ENCODE peak calls at places on chromosome 9, in ten cellular contexts. Q is heart left ventricle; A is upper lobe of right lung; K is effector memory CD4-positive, alpha-beta T cell; I is neuronal stem cell; P is lung; G is aorta; O is Peyer's patch; S is heart right ventricle; Z is A549. W is an unnamed sample.

GRCh38 chr9:117938086-117938485 is 233.9 kb downstream of the TLR4 start:
- DNase-seq in Q (no peak), A (no peak), K (no peak), I (no peak), P (no peak), G (no peak), O (no peak), S (no peak), Z (no peak), W (no peak)

GRCh38 chr9:23581936-23582335 is 244.1 kb downstream of the ELAVL2 start:
- DNase-seq in Q (no peak), A (no peak), K (no peak), I (no peak), P (no peak), G (no peak), O (no peak), S (no peak), Z (no peak), W (peak)

GRCh38 chr9:14983599-14983998 is 73.4 kb upstream of the FREM1 start:
- DNase-seq in Q (no peak), A (no peak), K (no peak), I (no peak), P (no peak), G (no peak), O (no peak), S (no peak), Z (no peak), W (no peak)

GRCh38 chr9:111842313-111842712 is 47.6 kb upstream of the SHOC1 start:
- DNase-seq in Q (no peak), A (no peak), K (no peak), I (no peak), P (no peak), G (no peak), O (no peak), S (no peak), Z (no peak), W (no peak)

GRCh38 chr9:95044731-95045508 is 272.6 kb downstream of the FANCC start:
- DNase-seq in Q (no peak), A (no peak), K (no peak), I (peak), P (no peak), G (no peak), O (no peak), S (no peak), Z (peak), W (no peak)

GRCh38 chr9:138022121-138022741 is 144.6 kb downstream of the CACNA1B start:
- DNase-seq in Q (no peak), A (peak), K (no peak), I (no peak), P (peak), G (no peak), O (peak), S (no peak), Z (peak), W (no peak)

GRCh38 chr9:72185561-72185960 is 36.3 kb downstream of the GDA start:
- DNase-seq in Q (no peak), A (no peak), K (no peak), I (no peak), P (no peak), G (no peak), O (no peak), S (no peak), Z (no peak), W (no peak)

GRCh38 chr9:114272739-114273431 is 50.0 kb upstream of the ORM1 start:
- DNase-seq in Q (no peak), A (peak), K (no peak), I (no peak), P (no peak), G (peak), O (no peak), S (no peak), Z (no peak), W (no peak)

GRCh38 chr9:111601237-111602018 is 2.0 kb upstream of the PTGR1 start:
- DNase-seq in Q (no peak), A (no peak), K (no peak), I (no peak), P (no peak), G (no peak), O (no peak), S (no peak), Z (peak), W (no peak)

GRCh38 chr9:33227013-33227398 is 13.0 kb upstream of the SPINK4 start:
- DNase-seq in Q (peak), A (peak), K (no peak), I (no peak), P (no peak), G (peak), O (peak), S (peak), Z (no peak), W (no peak)

GRCh38 chr9:74499111-74499601 is 2.0 kb downstream of the RORB start:
- DNase-seq in Q (no peak), A (no peak), K (no peak), I (peak), P (no peak), G (no peak), O (no peak), S (no peak), Z (no peak), W (no peak)

GRCh38 chr9:114908104-114908621 is 22.2 kb downstream of the TNFSF8 start:
- DNase-seq in Q (no peak), A (no peak), K (no peak), I (no peak), P (no peak), G (no peak), O (no peak), S (no peak), Z (peak), W (peak)

GRCh38 chr9:5846080-5846479 is 13.2 kb upstream of the ERMP1 start:
- DNase-seq in Q (no peak), A (no peak), K (no peak), I (no peak), P (no peak), G (no peak), O (no peak), S (no peak), Z (no peak), W (no peak)

GRCh38 chr9:121736147-121736721 is 84.8 kb downstream of the DAB2IP start:
- DNase-seq in Q (peak), A (peak), K (no peak), I (peak), P (peak), G (peak), O (peak), S (peak), Z (peak), W (no peak)

GRCh38 chr9:95510610-95511231 is 6.0 kb downstream of the PTCH1 start:
- DNase-seq in Q (peak), A (peak), K (peak), I (peak), P (peak), G (peak), O (peak), S (peak), Z (peak), W (peak)

GRCh38 chr9:110788871-110789270 is 120.3 kb downstream of the MUSK start:
- DNase-seq in Q (no peak), A (no peak), K (no peak), I (no peak), P (no peak), G (no peak), O (no peak), S (no peak), Z (no peak), W (no peak)

GRCh38 chr9:98357921-98358535 is 102.6 kb upstream of the TBC1D2 start:
- DNase-seq in Q (no peak), A (no peak), K (no peak), I (no peak), P (no peak), G (no peak), O (no peak), S (no peak), Z (peak), W (no peak)

GRCh38 chr9:27124151-27124550 is 15.1 kb downstream of the TEK start:
- DNase-seq in Q (no peak), A (no peak), K (no peak), I (no peak), P (no peak), G (no peak), O (no peak), S (no peak), Z (no peak), W (no peak)

GRCh38 chr9:107175826-107176500 is 107.1 kb upstream of the RAD23B start:
- DNase-seq in Q (peak), A (no peak), K (no peak), I (no peak), P (no peak), G (no peak), O (no peak), S (peak), Z (no peak), W (no peak)

GRCh38 chr9:107178302-107178701 is 104.8 kb upstream of the RAD23B start:
- DNase-seq in Q (no peak), A (no peak), K (no peak), I (no peak), P (no peak), G (no peak), O (no peak), S (no peak), Z (no peak), W (no peak)

GRCh38 chr9:107177243-107177839 is 105.7 kb upstream of the RAD23B start:
- DNase-seq in Q (no peak), A (no peak), K (no peak), I (no peak), P (no peak), G (no peak), O (no peak), S (no peak), Z (no peak), W (no peak)

GRCh38 chr9:107177857-107178256 is 105.2 kb upstream of the RAD23B start:
- DNase-seq in Q (no peak), A (no peak), K (no peak), I (no peak), P (no peak), G (no peak), O (no peak), S (no peak), Z (no peak), W (no peak)

DNA sequence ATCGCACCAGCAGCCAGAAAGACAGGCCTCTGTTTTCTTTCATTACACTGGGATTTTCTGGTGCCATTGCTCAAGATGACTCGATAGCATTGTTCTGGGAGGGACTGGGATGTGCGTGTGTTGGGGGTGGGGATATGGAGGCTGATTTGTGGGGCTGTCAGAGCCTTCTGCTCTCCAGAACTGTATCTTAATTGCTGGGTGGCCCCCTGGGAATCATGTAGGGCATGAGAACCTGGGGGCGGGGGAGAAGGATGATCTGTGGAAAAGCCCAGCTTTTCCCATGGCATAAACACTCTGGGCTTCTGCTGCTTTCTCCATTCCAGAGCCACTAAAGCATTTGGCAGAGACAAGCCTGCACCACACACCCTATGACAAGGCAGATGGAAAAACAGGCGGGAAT is 106.4 kb upstream of the RAD23B start:
- DNase-seq in Q (no peak), A (no peak), K (no peak), I (no peak), P (no peak), G (no peak), O (no peak), S (no peak), Z (no peak), W (no peak)
- H3K27ac ChIP-seq in Q (peak), A (no peak), K (no peak), I (peak), P (no peak), G (no peak), O (no peak), S (no peak), Z (no peak), W (no peak)

GRCh38 chr9:124594673-124595072 is 87.5 kb upstream of the NR5A1 start:
- DNase-seq in Q (no peak), A (no peak), K (no peak), I (no peak), P (no peak), G (no peak), O (no peak), S (no peak), Z (no peak), W (no peak)

GRCh38 chr9:124593080-124594058 is 86.2 kb upstream of the NR5A1 start:
- DNase-seq in Q (no peak), A (no peak), K (no peak), I (peak), P (no peak), G (no peak), O (no peak), S (no peak), Z (no peak), W (no peak)

GRCh38 chr9:124596172-124596839 is 89.1 kb upstream of the NR5A1 start:
- DNase-seq in Q (no peak), A (no peak), K (no peak), I (no peak), P (no peak), G (no peak), O (no peak), S (no peak), Z (no peak), W (no peak)

GRCh38 chr9:124595743-124596142 is 88.5 kb upstream of the NR5A1 start:
- DNase-seq in Q (no peak), A (no peak), K (no peak), I (no peak), P (no peak), G (no peak), O (no peak), S (no peak), Z (peak), W (no peak)

GRCh38 chr9:124594215-124594614 is 87.0 kb upstream of the NR5A1 start:
- DNase-seq in Q (no peak), A (no peak), K (no peak), I (no peak), P (no peak), G (no peak), O (no peak), S (no peak), Z (no peak), W (no peak)
- H3K27ac ChIP-seq in Q (no peak), A (no peak), K (no peak), I (peak), P (no peak), G (no peak), O (no peak), S (no peak), Z (no peak), W (no peak)

DNA sequence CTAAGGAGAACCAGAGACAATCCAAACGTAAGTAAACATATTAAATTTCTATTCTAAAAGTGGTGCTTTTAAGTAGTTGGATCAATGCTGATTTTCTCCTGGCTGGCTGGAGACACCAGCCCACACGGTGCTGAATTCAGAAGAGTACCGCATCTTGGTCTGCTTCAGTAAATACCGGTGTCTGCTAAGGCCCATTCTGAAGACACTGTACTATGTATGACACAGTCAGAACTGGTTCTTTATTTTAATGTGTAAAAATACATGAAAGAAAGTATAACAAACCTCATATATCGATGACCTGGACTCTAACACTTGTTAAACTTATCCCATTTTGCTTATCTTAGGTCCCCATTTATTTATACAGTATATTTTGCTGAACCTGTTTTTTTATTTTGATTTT is 32.8 kb downstream of the RAPGEF1 start:
- DNase-seq in Q (no peak), A (no peak), K (no peak), I (no peak), P (no peak), G (no peak), O (no peak), S (no peak), Z (no peak), W (no peak)
- H3K27ac ChIP-seq in Q (peak), A (peak), K (no peak), I (no peak), P (no peak), G (no peak), O (peak), S (peak), Z (peak), W (peak)

GRCh38 chr9:135748676-135749075 is 46.7 kb downstream of the KCNT1 start:
- DNase-seq in Q (no peak), A (no peak), K (no peak), I (no peak), P (no peak), G (no peak), O (no peak), S (no peak), Z (no peak), W (no peak)

GRCh38 chr9:135745686-135746324 is 43.8 kb downstream of the KCNT1 start:
- DNase-seq in Q (no peak), A (no peak), K (no peak), I (no peak), P (no peak), G (no peak), O (no peak), S (no peak), Z (no peak), W (no peak)

GRCh38 chr9:135749171-135750045 is 47.4 kb downstream of the KCNT1 start:
- DNase-seq in Q (no peak), A (no peak), K (no peak), I (no peak), P (no peak), G (no peak), O (no peak), S (no peak), Z (no peak), W (no peak)

GRCh38 chr9:135746565-135746964 is 44.6 kb downstream of the KCNT1 start:
- DNase-seq in Q (no peak), A (no peak), K (no peak), I (no peak), P (no peak), G (no peak), O (no peak), S (no peak), Z (no peak), W (no peak)

GRCh38 chr9:135747311-135747710 is 45.3 kb downstream of the KCNT1 start:
- DNase-seq in Q (no peak), A (no peak), K (no peak), I (no peak), P (no peak), G (no peak), O (no peak), S (no peak), Z (no peak), W (no peak)
- H3K27ac ChIP-seq in Q (no peak), A (no peak), K (no peak), I (no peak), P (no peak), G (no peak), O (no peak), S (no peak), Z (no peak), W (no peak)

GRCh38 chr9:128893354-128893753 is 11.4 kb downstream of the LRRC8A start:
- DNase-seq in Q (no peak), A (no peak), K (no peak), I (no peak), P (no peak), G (no peak), O (no peak), S (no peak), Z (no peak), W (no peak)
- H3K27ac ChIP-seq in Q (peak), A (peak), K (no peak), I (no peak), P (peak), G (peak), O (peak), S (peak), Z (peak), W (peak)